ENCODE peak calls at places on chromosomes 5 and 9, in ten cellular contexts. One of them, this sample, is unnamed.

GRCh38 chr5:125059255-125060050 is 313.0 kb upstream of the ZNF608 start:
- DNase-seq in A549: no peak
- DNase-seq in stomach: no peak
- DNase-seq in SK-N-SH: no peak
- DNase-seq in HepG2: no peak
- DNase-seq in ovary: no peak
- DNase-seq in GM12878: no peak
- DNase-seq in transverse colon: no peak
- DNase-seq in tibial nerve: no peak
- DNase-seq in sigmoid colon: no peak
- DNase-seq in this sample: no peak

GRCh38 chr5:139472410-139473030 is 1.7 kb downstream of the SMIM33 start:
- DNase-seq in HepG2: no peak
- DNase-seq in A549: no peak
- DNase-seq in GM12878: no peak
- DNase-seq in tibial nerve: no peak
- DNase-seq in ovary: no peak
- DNase-seq in SK-N-SH: no peak
- DNase-seq in sigmoid colon: no peak
- DNase-seq in transverse colon: no peak
- DNase-seq in stomach: no peak
- DNase-seq in this sample: no peak

GRCh38 chr5:73447234-73448071 is 1.1 kb downstream of the FOXD1 start:
- DNase-seq in GM12878: no peak
- DNase-seq in stomach: no peak
- DNase-seq in tibial nerve: no peak
- DNase-seq in SK-N-SH: peak; percentile 77
- DNase-seq in ovary: peak; percentile 27
- DNase-seq in A549: peak; percentile 70
- DNase-seq in sigmoid colon: no peak
- DNase-seq in HepG2: no peak
- DNase-seq in transverse colon: peak; percentile 25
- DNase-seq in this sample: peak; percentile 91

GRCh38 chr9:72169185-72169584 is 19.9 kb downstream of the GDA start:
- DNase-seq in SK-N-SH: no peak
- DNase-seq in HepG2: no peak
- DNase-seq in tibial nerve: no peak
- DNase-seq in sigmoid colon: no peak
- DNase-seq in ovary: no peak
- DNase-seq in GM12878: no peak
- DNase-seq in stomach: no peak
- DNase-seq in A549: no peak
- DNase-seq in transverse colon: no peak
- DNase-seq in this sample: no peak

GRCh38 chr9:126436545-126437269 is 110.1 kb downstream of the MVB12B start:
- DNase-seq in transverse colon: no peak
- DNase-seq in stomach: no peak
- DNase-seq in SK-N-SH: peak; percentile 50
- DNase-seq in A549: no peak
- DNase-seq in GM12878: no peak
- DNase-seq in sigmoid colon: no peak
- DNase-seq in HepG2: no peak
- DNase-seq in tibial nerve: no peak
- DNase-seq in ovary: no peak
- DNase-seq in this sample: no peak

GRCh38 chr5:51376504-51376903 is 6.7 kb upstream of the ISL1 start:
- DNase-seq in GM12878: no peak
- DNase-seq in ovary: no peak
- DNase-seq in transverse colon: no peak
- DNase-seq in sigmoid colon: no peak
- DNase-seq in SK-N-SH: peak; percentile 24
- DNase-seq in HepG2: no peak
- DNase-seq in A549: no peak
- DNase-seq in stomach: no peak
- DNase-seq in tibial nerve: no peak
- DNase-seq in this sample: no peak

GRCh38 chr5:101424530-101425175 is 521.6 kb upstream of the ST8SIA4 start:
- DNase-seq in SK-N-SH: no peak
- DNase-seq in HepG2: no peak
- DNase-seq in sigmoid colon: no peak
- DNase-seq in tibial nerve: no peak
- DNase-seq in GM12878: no peak
- DNase-seq in ovary: no peak
- DNase-seq in transverse colon: no peak
- DNase-seq in A549: peak; percentile 4
- DNase-seq in stomach: no peak
- DNase-seq in this sample: no peak

GRCh38 chr5:142245776-142246175 is 79.0 kb downstream of the SPRY4 start:
- DNase-seq in sigmoid colon: no peak
- DNase-seq in tibial nerve: no peak
- DNase-seq in HepG2: no peak
- DNase-seq in SK-N-SH: no peak
- DNase-seq in transverse colon: no peak
- DNase-seq in GM12878: no peak
- DNase-seq in stomach: no peak
- DNase-seq in A549: no peak
- DNase-seq in ovary: no peak
- DNase-seq in this sample: no peak

GRCh38 chr5:150521939-150522503 is 14.1 kb downstream of the NDST1 start:
- DNase-seq in stomach: no peak
- DNase-seq in sigmoid colon: no peak
- DNase-seq in SK-N-SH: no peak
- DNase-seq in GM12878: no peak
- DNase-seq in HepG2: no peak
- DNase-seq in ovary: no peak
- DNase-seq in transverse colon: no peak
- DNase-seq in tibial nerve: no peak
- DNase-seq in A549: no peak
- DNase-seq in this sample: no peak

GRCh38 chr5:107959573-107960279 is 289.0 kb upstream of the EFNA5 start:
- DNase-seq in GM12878: no peak
- DNase-seq in SK-N-SH: no peak
- DNase-seq in HepG2: no peak
- DNase-seq in transverse colon: no peak
- DNase-seq in A549: no peak
- DNase-seq in tibial nerve: no peak
- DNase-seq in sigmoid colon: no peak
- DNase-seq in ovary: no peak
- DNase-seq in stomach: no peak
- DNase-seq in this sample: no peak

GRCh38 chr5:139711067-139711851 is 63.1 kb downstream of the CXXC5 start:
- DNase-seq in stomach: no peak
- DNase-seq in HepG2: no peak
- DNase-seq in transverse colon: peak; percentile 44
- DNase-seq in SK-N-SH: peak; percentile 82
- DNase-seq in GM12878: no peak
- DNase-seq in tibial nerve: no peak
- DNase-seq in A549: peak; percentile 46
- DNase-seq in ovary: no peak
- DNase-seq in sigmoid colon: no peak
- DNase-seq in this sample: no peak

GRCh38 chr9:112315905-112316304 is 17.5 kb downstream of the PTBP3 start:
- DNase-seq in sigmoid colon: no peak
- DNase-seq in GM12878: no peak
- DNase-seq in SK-N-SH: no peak
- DNase-seq in tibial nerve: no peak
- DNase-seq in ovary: no peak
- DNase-seq in transverse colon: no peak
- DNase-seq in A549: no peak
- DNase-seq in stomach: no peak
- DNase-seq in HepG2: no peak
- DNase-seq in this sample: no peak

GRCh38 chr5:16654647-16655334 is 38.0 kb upstream of the RETREG1 start:
- DNase-seq in HepG2: no peak
- DNase-seq in stomach: no peak
- DNase-seq in transverse colon: no peak
- DNase-seq in tibial nerve: no peak
- DNase-seq in GM12878: no peak
- DNase-seq in ovary: no peak
- DNase-seq in SK-N-SH: no peak
- DNase-seq in A549: no peak
- DNase-seq in sigmoid colon: no peak
- DNase-seq in this sample: no peak

GRCh38 chr9:3528466-3528865 is 2.7 kb upstream of the RFX3 start:
- DNase-seq in stomach: no peak
- DNase-seq in transverse colon: no peak
- DNase-seq in HepG2: no peak
- DNase-seq in SK-N-SH: no peak
- DNase-seq in GM12878: peak; percentile 67
- DNase-seq in tibial nerve: no peak
- DNase-seq in A549: no peak
- DNase-seq in ovary: no peak
- DNase-seq in sigmoid colon: no peak
- DNase-seq in this sample: no peak

GRCh38 chr5:57492632-57493031 is 10.0 kb upstream of the ACTBL2 start:
- DNase-seq in transverse colon: no peak
- DNase-seq in HepG2: no peak
- DNase-seq in GM12878: no peak
- DNase-seq in A549: no peak
- DNase-seq in ovary: no peak
- DNase-seq in sigmoid colon: no peak
- DNase-seq in tibial nerve: no peak
- DNase-seq in stomach: no peak
- DNase-seq in SK-N-SH: no peak
- DNase-seq in this sample: no peak

GRCh38 chr9:124219290-124219605 is 38.5 kb upstream of the NEK6 start:
- DNase-seq in ovary: no peak
- DNase-seq in GM12878: no peak
- DNase-seq in transverse colon: no peak
- DNase-seq in HepG2: no peak
- DNase-seq in tibial nerve: no peak
- DNase-seq in stomach: no peak
- DNase-seq in SK-N-SH: no peak
- DNase-seq in sigmoid colon: peak; percentile 4
- DNase-seq in A549: no peak
- DNase-seq in this sample: no peak

GRCh38 chr5:149838881-149839739 is 105.5 kb downstream of the PDE6A start:
- DNase-seq in HepG2: no peak
- DNase-seq in sigmoid colon: no peak
- DNase-seq in GM12878: no peak
- DNase-seq in ovary: no peak
- DNase-seq in SK-N-SH: no peak
- DNase-seq in tibial nerve: no peak
- DNase-seq in A549: peak; percentile 50
- DNase-seq in transverse colon: no peak
- DNase-seq in stomach: peak; percentile 34
- DNase-seq in this sample: no peak

GRCh38 chr9:15509931-15510788 is 610 bp downstream of the PSIP1 start:
- DNase-seq in tibial nerve: no peak
- DNase-seq in ovary: peak; percentile 48
- DNase-seq in HepG2: peak; percentile 4
- DNase-seq in A549: peak; percentile 20
- DNase-seq in sigmoid colon: peak; percentile 67
- DNase-seq in SK-N-SH: peak; percentile 86
- DNase-seq in stomach: peak; percentile 33
- DNase-seq in GM12878: no peak
- DNase-seq in transverse colon: peak; percentile 47
- DNase-seq in this sample: no peak

GRCh38 chr9:128127568-128127989 is at the start of gene PTGES2:
- DNase-seq in A549: peak; percentile 88
- DNase-seq in HepG2: peak; percentile 68
- DNase-seq in stomach: peak; percentile 83
- DNase-seq in ovary: peak; percentile 78
- DNase-seq in transverse colon: peak; percentile 85
- DNase-seq in tibial nerve: peak; percentile 72
- DNase-seq in GM12878: no peak
- DNase-seq in SK-N-SH: peak; percentile 91
- DNase-seq in sigmoid colon: peak; percentile 89
- DNase-seq in this sample: no peak
- TF ChIP-seq EP300 in A549: no peak
- TF ChIP-seq EP300 in HepG2: no peak
- TF ChIP-seq EP300 in stomach: no peak
- TF ChIP-seq EP300 in ovary: no peak
- TF ChIP-seq EP300 in transverse colon: no peak
- TF ChIP-seq EP300 in tibial nerve: no peak
- TF ChIP-seq EP300 in GM12878: no peak
- TF ChIP-seq EP300 in SK-N-SH: no peak
- TF ChIP-seq EP300 in sigmoid colon: no peak
- TF ChIP-seq EP300 in this sample: no peak

DNA sequence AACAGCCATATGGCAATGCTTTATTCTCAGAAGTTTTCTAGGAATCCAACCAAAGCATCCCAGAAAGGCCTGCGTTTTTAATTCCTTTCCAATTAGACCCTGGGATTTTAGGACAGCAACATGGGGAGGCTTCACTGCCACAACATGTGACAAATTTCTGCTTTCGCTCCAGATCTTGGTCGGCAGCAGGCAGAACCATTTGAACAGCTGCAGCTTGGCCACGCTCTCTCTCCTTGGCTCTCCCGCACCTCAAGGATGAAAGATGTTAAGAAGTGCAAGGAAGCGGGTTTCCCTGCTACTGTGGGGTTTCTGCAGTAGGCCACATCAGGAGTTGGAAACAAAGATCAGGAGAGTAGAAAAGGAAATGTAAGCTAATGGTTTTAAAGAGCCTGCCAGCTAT is 244.9 kb downstream of the FSTL4 start:
- DNase-seq in sigmoid colon: no peak
- DNase-seq in tibial nerve: no peak
- DNase-seq in stomach: no peak
- DNase-seq in GM12878: no peak
- DNase-seq in HepG2: no peak
- DNase-seq in ovary: no peak
- DNase-seq in transverse colon: no peak
- DNase-seq in A549: no peak
- DNase-seq in SK-N-SH: no peak
- DNase-seq in this sample: no peak
- TF ChIP-seq EP300 in sigmoid colon: no peak
- TF ChIP-seq EP300 in tibial nerve: no peak
- TF ChIP-seq EP300 in stomach: no peak
- TF ChIP-seq EP300 in GM12878: no peak
- TF ChIP-seq EP300 in HepG2: no peak
- TF ChIP-seq EP300 in ovary: no peak
- TF ChIP-seq EP300 in transverse colon: no peak
- TF ChIP-seq EP300 in A549: no peak
- TF ChIP-seq EP300 in SK-N-SH: no peak
- TF ChIP-seq EP300 in this sample: no peak

GRCh38 chr5:86665984-86666760 is 48.4 kb downstream of the COX7C start:
- DNase-seq in SK-N-SH: no peak
- DNase-seq in sigmoid colon: no peak
- DNase-seq in HepG2: no peak
- DNase-seq in stomach: no peak
- DNase-seq in A549: no peak
- DNase-seq in transverse colon: peak; percentile 34
- DNase-seq in tibial nerve: no peak
- DNase-seq in GM12878: peak; percentile 21
- DNase-seq in ovary: no peak
- DNase-seq in this sample: no peak
- TF ChIP-seq EP300 in SK-N-SH: no peak
- TF ChIP-seq EP300 in sigmoid colon: no peak
- TF ChIP-seq EP300 in HepG2: no peak
- TF ChIP-seq EP300 in stomach: no peak
- TF ChIP-seq EP300 in A549: no peak
- TF ChIP-seq EP300 in transverse colon: no peak
- TF ChIP-seq EP300 in tibial nerve: no peak
- TF ChIP-seq EP300 in GM12878: no peak
- TF ChIP-seq EP300 in ovary: no peak
- TF ChIP-seq EP300 in this sample: no peak

DNA sequence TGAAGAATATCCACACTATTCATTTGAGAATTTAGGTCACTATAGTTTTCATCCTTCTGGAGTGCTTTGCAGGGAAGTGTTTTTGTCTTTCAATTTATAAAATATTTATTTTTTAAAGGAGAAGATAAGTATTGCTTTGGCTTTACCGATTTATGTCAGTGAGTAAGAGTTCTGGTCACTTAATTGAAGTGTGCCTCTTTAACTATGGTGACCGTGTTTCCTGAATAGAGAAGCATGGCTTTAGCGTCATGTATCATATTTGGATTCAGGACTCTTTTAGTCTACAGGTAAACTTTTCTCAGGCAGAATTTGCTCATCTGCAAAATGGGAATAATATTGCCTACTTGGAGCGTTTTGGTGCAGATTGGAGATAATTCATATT is 902 bp downstream of the BDP1 start:
- DNase-seq in tibial nerve: no peak
- DNase-seq in transverse colon: no peak
- DNase-seq in HepG2: no peak
- DNase-seq in SK-N-SH: no peak
- DNase-seq in sigmoid colon: no peak
- DNase-seq in ovary: no peak
- DNase-seq in stomach: no peak
- DNase-seq in GM12878: no peak
- DNase-seq in A549: no peak
- DNase-seq in this sample: no peak
- TF ChIP-seq EP300 in tibial nerve: no peak
- TF ChIP-seq EP300 in transverse colon: no peak
- TF ChIP-seq EP300 in HepG2: no peak
- TF ChIP-seq EP300 in SK-N-SH: no peak
- TF ChIP-seq EP300 in sigmoid colon: no peak
- TF ChIP-seq EP300 in ovary: no peak
- TF ChIP-seq EP300 in stomach: no peak
- TF ChIP-seq EP300 in GM12878: no peak
- TF ChIP-seq EP300 in A549: no peak
- TF ChIP-seq EP300 in this sample: no peak

This sample was measured in esophagus muscularis mucosa.